ENCODE peak calls at places on chromosomes 6 and 20, in seven cellular contexts. Q is GM12878, L is HepG2, S is H1, D is K562, Z is HCT116, V is SK-N-SH. Y is an unnamed sample.

GRCh38 chr20:61373956-61374545 is 122.0 kb downstream of the CDH4 start:
- DNase-seq in Z (no peak), D (no peak), V (no peak), S (no peak), L (no peak), Q (no peak), Y (no peak)

GRCh38 chr6:17865243-17865642 is 122.2 kb downstream of the KIF13A start:
- DNase-seq in Q (no peak), L (no peak), Z (peak), S (no peak), D (no peak), V (no peak), Y (no peak)

GRCh38 chr20:45383131-45383530 is 5.0 kb upstream of the TP53TG5 start:
- DNase-seq in L (no peak), Q (no peak), Z (no peak), V (no peak), S (no peak), D (no peak), Y (no peak)

GRCh38 chr20:59825944-59826759 is 107.3 kb downstream of the SYCP2 start:
- DNase-seq in D (no peak), S (no peak), L (no peak), Z (no peak), Q (no peak), V (peak), Y (peak)

GRCh38 chr20:12969071-12969669 is 39.6 kb upstream of the SPTLC3 start:
- DNase-seq in V (no peak), S (no peak), D (no peak), L (peak), Z (no peak), Q (no peak), Y (no peak)

GRCh38 chr20:45347297-45347935 is 808 bp downstream of the SDC4 start:
- DNase-seq in Q (no peak), Z (no peak), L (no peak), D (no peak), V (peak), S (no peak), Y (no peak)

GRCh38 chr6:34143884-34144580 is 1.9 kb downstream of the GRM4 start:
- DNase-seq in S (no peak), Z (no peak), V (peak), L (peak), D (peak), Q (no peak), Y (peak)

GRCh38 chr6:124783344-124783743 is 178.9 kb upstream of the RNF217 start:
- DNase-seq in Q (no peak), L (no peak), Z (no peak), V (no peak), D (no peak), S (no peak), Y (no peak)

GRCh38 chr20:60953311-60953710 is 298.8 kb upstream of the CDH4 start:
- DNase-seq in L (no peak), S (no peak), Z (no peak), V (no peak), Q (no peak), D (no peak), Y (no peak)

GRCh38 chr20:11350126-11351005 is 567.3 kb upstream of the BTBD3 start:
- DNase-seq in L (no peak), D (no peak), Q (no peak), S (no peak), Z (no peak), V (no peak), Y (no peak)

GRCh38 chr20:47282864-47283263 is 73.6 kb downstream of the ZMYND8 start:
- DNase-seq in D (no peak), V (no peak), L (no peak), Q (no peak), S (no peak), Z (no peak), Y (no peak)

GRCh38 chr6:155310596-155310995 is 3.7 kb downstream of the TFB1M start:
- DNase-seq in Z (no peak), D (no peak), S (no peak), L (no peak), V (no peak), Q (no peak), Y (no peak)

GRCh38 chr6:104881964-104882668 is 22.4 kb upstream of the HACE1 start:
- DNase-seq in L (no peak), Z (no peak), Q (no peak), V (peak), D (no peak), S (no peak), Y (no peak)

GRCh38 chr6:1614767-1615650 is 5.3 kb downstream of the FOXC1 start:
- DNase-seq in Q (no peak), D (no peak), L (no peak), S (no peak), V (peak), Z (no peak), Y (no peak)

GRCh38 chr6:167937948-167938911 is 59.2 kb upstream of the KIF25 start:
- DNase-seq in L (no peak), Z (no peak), Q (no peak), S (peak), V (no peak), D (no peak), Y (no peak)

GRCh38 chr20:20070871-20071726 is 18.8 kb downstream of the CFAP61 start:
- DNase-seq in V (no peak), L (peak), D (peak), Z (no peak), S (no peak), Q (no peak), Y (no peak)

GRCh38 chr6:3683331-3683730 is 68.2 kb downstream of the PXDC1 start:
- DNase-seq in D (no peak), Z (no peak), V (no peak), L (no peak), S (no peak), Q (no peak), Y (no peak)

GRCh38 chr6:90547079-90547478 is 39.8 kb downstream of the MAP3K7 start:
- DNase-seq in L (no peak), S (no peak), D (no peak), Q (no peak), Z (no peak), V (no peak), Y (no peak)

GRCh38 chr6:7562769-7563168 is 21.3 kb downstream of the DSP start:
- DNase-seq in Q (no peak), Z (no peak), S (no peak), V (no peak), D (no peak), L (no peak), Y (no peak)

GRCh38 chr6:7559196-7559595 is 17.7 kb downstream of the DSP start:
- DNase-seq in Q (no peak), L (no peak), D (no peak), S (no peak), V (no peak), Z (no peak), Y (no peak)

GRCh38 chr6:7559651-7560385 is 18.3 kb downstream of the DSP start:
- DNase-seq in D (no peak), Z (no peak), L (peak), S (no peak), Q (no peak), V (no peak), Y (no peak)

GRCh38 chr6:7557652-7558051 is 16.2 kb downstream of the DSP start:
- DNase-seq in D (no peak), Q (no peak), S (no peak), V (no peak), Z (no peak), L (no peak), Y (no peak)

GRCh38 chr6:7561153-7561964 is 19.9 kb downstream of the DSP start:
- DNase-seq in Z (no peak), S (no peak), L (peak), Q (no peak), V (no peak), D (peak), Y (peak)
- TF ChIP-seq JUND in Z (no peak), S (no peak), L (peak), Q (no peak), V (no peak), D (peak), Y (peak)

DNA sequence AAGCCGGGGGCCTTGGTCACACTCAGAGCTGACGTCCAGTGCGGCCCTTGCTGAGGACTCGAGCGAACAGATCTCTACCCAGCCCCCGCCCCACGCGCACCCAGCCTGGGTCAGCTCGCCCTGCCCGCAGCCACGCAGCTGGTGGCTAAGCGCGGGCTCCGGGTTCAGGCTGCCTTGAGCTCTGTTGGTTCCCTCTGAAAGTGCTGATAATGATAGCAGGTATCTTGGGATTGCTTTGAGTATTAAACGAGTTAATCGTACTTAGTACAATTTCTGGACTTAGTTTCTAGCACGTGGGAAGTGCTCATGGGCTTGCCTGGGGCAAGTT is 88.1 kb upstream of the TGM3 start:
- DNase-seq in Q (no peak), V (no peak), S (no peak), Z (no peak), L (no peak), D (no peak), Y (no peak)
- TF ChIP-seq JUND in Q (no peak), V (no peak), S (no peak), Z (no peak), L (no peak), D (no peak), Y (no peak)

GRCh38 chr20:50029083-50029696 is 46.4 kb downstream of the SNAI1 start:
- DNase-seq in S (no peak), L (no peak), Q (no peak), Z (no peak), D (no peak), V (no peak), Y (no peak)
- TF ChIP-seq JUND in S (no peak), L (no peak), Q (no peak), Z (no peak), D (no peak), V (no peak), Y (no peak)

GRCh38 chr6:139738801-139739490 is 364.5 kb upstream of the CITED2 start:
- DNase-seq in S (no peak), Z (no peak), V (no peak), D (no peak), L (no peak), Q (no peak), Y (no peak)

GRCh38 chr6:139744891-139745290 is 370.4 kb upstream of the CITED2 start:
- DNase-seq in Z (no peak), D (no peak), S (no peak), V (no peak), Q (no peak), L (no peak), Y (no peak)

GRCh38 chr6:139743629-139744028 is 369.2 kb upstream of the CITED2 start:
- DNase-seq in D (no peak), S (no peak), Z (peak), L (peak), V (no peak), Q (no peak), Y (peak)

GRCh38 chr6:139744038-139744437 is 369.6 kb upstream of the CITED2 start:
- DNase-seq in Z (no peak), S (no peak), D (no peak), L (no peak), Q (no peak), V (no peak), Y (no peak)

GRCh38 chr6:139742671-139743070 is 368.2 kb upstream of the CITED2 start:
- DNase-seq in S (no peak), L (no peak), Q (no peak), Z (no peak), D (no peak), V (no peak), Y (no peak)
- TF ChIP-seq JUND in S (no peak), L (no peak), Q (no peak), Z (no peak), D (no peak), V (no peak), Y (no peak)

GRCh38 chr20:57190536-57191265 is 75.7 kb downstream of the BMP7 start:
- DNase-seq in V (no peak), L (no peak), Z (no peak), D (no peak), Q (no peak), S (no peak), Y (no peak)
- TF ChIP-seq JUND in V (no peak), L (no peak), Z (no peak), D (no peak), Q (no peak), S (no peak), Y (no peak)

GRCh38 chr6:37788259-37788658 is 31.3 kb upstream of the ZFAND3 start:
- DNase-seq in L (no peak), D (no peak), V (no peak), Z (no peak), S (no peak), Q (no peak), Y (no peak)
- TF ChIP-seq JUND in L (no peak), D (no peak), V (no peak), Z (no peak), S (no peak), Q (no peak), Y (no peak)

GRCh38 chr6:161082215-161082614 is 90.6 kb downstream of the MAP3K4 start:
- DNase-seq in S (no peak), L (no peak), V (no peak), D (no peak), Z (no peak), Q (no peak), Y (no peak)
- TF ChIP-seq JUND in S (no peak), L (no peak), V (no peak), D (no peak), Z (no peak), Q (no peak), Y (no peak)

DNA sequence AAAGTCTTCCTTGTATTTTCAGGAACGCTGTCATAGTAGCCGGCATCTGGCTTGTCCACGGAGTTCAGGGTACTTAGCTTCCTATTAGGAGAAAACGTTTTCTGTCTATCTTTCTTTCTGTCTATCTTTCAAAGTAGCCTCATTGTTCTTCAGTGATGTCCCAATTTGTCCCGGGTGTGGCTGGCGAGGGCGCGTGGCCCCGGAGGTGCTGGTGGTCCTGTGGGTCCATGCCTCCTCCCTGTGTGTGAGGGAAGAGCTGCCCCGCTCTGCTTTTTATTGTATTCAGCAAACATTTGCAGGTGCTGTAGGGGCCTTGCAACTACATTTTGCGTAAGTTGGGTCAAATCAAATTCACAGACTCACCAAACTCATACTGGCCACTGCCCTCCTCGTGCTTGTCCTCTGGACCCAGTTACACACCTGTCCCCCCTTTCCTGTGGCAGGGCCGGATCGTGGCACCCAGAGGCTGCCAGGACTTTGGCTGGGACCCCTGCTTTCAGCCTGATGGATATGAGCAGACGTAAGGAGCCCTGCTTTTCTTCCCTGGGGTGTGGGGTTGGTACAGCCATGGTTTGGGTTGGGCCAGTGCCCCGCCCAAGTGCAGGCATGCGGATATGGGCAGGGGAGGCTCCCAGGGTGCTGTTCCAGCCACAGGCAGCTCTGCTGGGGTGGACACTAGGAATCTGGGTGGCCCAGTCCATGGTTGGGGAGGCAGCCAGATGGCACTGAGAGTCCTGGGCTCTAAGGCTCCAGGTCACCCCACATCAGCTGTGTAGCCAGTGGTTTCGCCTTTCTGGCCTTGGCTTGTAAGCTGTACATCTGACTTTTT is 12.3 kb downstream of the ITPA start:
- DNase-seq in D (no peak), Q (no peak), V (no peak), L (no peak), Z (no peak), S (no peak), Y (no peak)
- TF ChIP-seq JUND in D (no peak), Q (no peak), V (no peak), L (no peak), Z (no peak), S (no peak), Y (no peak)

GRCh38 chr20:3167738-3168078 is 5.6 kb downstream of the LZTS3 start:
- DNase-seq in Q (no peak), S (no peak), L (no peak), V (no peak), Z (no peak), D (no peak), Y (no peak)

GRCh38 chr20:3166913-3167342 is 6.4 kb downstream of the LZTS3 start:
- DNase-seq in L (no peak), V (peak), Q (no peak), Z (no peak), D (no peak), S (no peak), Y (no peak)

GRCh38 chr20:3166338-3166912 is 6.8 kb upstream of the FASTKD5 start:
- DNase-seq in Q (no peak), S (no peak), D (no peak), Z (no peak), L (no peak), V (peak), Y (no peak)

GRCh38 chr20:3168829-3169590 is 4.3 kb downstream of the LZTS3 start:
- DNase-seq in V (peak), Q (no peak), D (no peak), L (no peak), S (no peak), Z (no peak), Y (no peak)

GRCh38 chr20:3168079-3168828 is 5.1 kb downstream of the LZTS3 start:
- DNase-seq in Z (no peak), S (peak), Q (no peak), V (peak), L (peak), D (peak), Y (peak)
- TF ChIP-seq JUND in Z (no peak), S (no peak), Q (no peak), V (no peak), L (peak), D (no peak), Y (no peak)

DNA sequence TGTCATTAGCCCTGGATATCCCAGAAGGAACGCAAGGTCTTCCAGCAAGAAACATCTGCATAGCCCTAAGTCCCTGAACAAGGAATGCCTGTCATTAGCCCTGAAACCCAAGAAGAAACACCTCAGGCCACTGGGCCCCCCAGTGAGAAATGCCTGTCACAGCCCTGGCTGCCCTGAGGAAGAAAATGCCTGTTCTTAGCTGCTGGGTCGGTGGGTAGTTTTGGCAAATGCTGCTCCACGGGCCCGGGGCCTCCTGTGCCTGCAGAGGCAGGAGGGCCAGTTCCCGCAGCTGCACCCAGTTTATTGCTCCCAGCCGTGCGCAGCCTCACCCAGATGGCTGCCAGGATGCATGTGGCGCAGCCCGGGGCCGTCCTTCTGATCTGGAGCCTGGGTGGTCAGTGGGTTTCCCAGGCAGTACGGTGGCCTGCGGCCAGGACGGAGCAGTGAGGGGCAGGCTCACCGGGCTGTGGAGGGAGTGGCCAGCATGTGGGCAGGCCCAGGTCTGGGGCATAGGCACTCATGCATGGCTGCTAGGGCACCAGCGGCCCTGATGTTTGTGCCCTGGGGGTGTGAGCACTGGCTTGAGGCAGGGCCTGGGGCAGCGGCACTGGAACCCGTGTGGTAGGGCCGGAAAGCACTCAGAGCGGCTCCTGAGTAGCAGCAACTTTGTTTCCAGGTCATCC is 219.0 kb downstream of the ERMARD start:
- DNase-seq in L (no peak), Z (no peak), V (peak), Q (no peak), S (no peak), D (no peak), Y (no peak)
- TF ChIP-seq JUND in L (no peak), Z (no peak), V (no peak), Q (no peak), S (no peak), D (no peak), Y (no peak)